ENCODE peak calls at places on chromosomes 1 and 21, in eight cellular contexts. One of them, this sample, is unnamed.
A peak's percentile ranks its signal among the peaks of the same experiment; 100 is the strongest.

GRCh38 chr1:234885601-234886000 is 243.0 kb downstream of the TOMM20 start:
- DNase-seq in HL-60: no peak
- DNase-seq in stimulated activated CD4-positive, alpha-beta T cell treated with anti-CD3 and anti-CD28 coated beads, Interleukin-2, amount 100 ng/mL, for 48 hours: no peak
- DNase-seq in stimulated activated CD8-positive, alpha-beta memory T cell treated with anti-CD3 and anti-CD28 coated beads, Interleukin-4, amount 100 ng/mL, for 48 hours: no peak
- DNase-seq in T-helper 9 cell: no peak
- DNase-seq in GM04503: no peak
- DNase-seq in smooth muscle cell of the brain vasculature: no peak
- DNase-seq in GM20000: no peak
- DNase-seq in this sample: no peak

GRCh38 chr1:180611016-180611930 is 20.5 kb upstream of the XPR1 start:
- DNase-seq in HL-60: peak; percentile 49
- DNase-seq in stimulated activated CD4-positive, alpha-beta T cell treated with anti-CD3 and anti-CD28 coated beads, Interleukin-2, amount 100 ng/mL, for 48 hours: no peak
- DNase-seq in stimulated activated CD8-positive, alpha-beta memory T cell treated with anti-CD3 and anti-CD28 coated beads, Interleukin-4, amount 100 ng/mL, for 48 hours: no peak
- DNase-seq in T-helper 9 cell: no peak
- DNase-seq in GM04503: no peak
- DNase-seq in smooth muscle cell of the brain vasculature: no peak
- DNase-seq in GM20000: no peak
- DNase-seq in this sample: peak; percentile 49

GRCh38 chr1:20640183-20640597 is 6.9 kb downstream of the PINK1 start:
- DNase-seq in HL-60: peak; percentile 54
- DNase-seq in stimulated activated CD4-positive, alpha-beta T cell treated with anti-CD3 and anti-CD28 coated beads, Interleukin-2, amount 100 ng/mL, for 48 hours: peak; percentile 44
- DNase-seq in stimulated activated CD8-positive, alpha-beta memory T cell treated with anti-CD3 and anti-CD28 coated beads, Interleukin-4, amount 100 ng/mL, for 48 hours: peak; percentile 74
- DNase-seq in T-helper 9 cell: peak; percentile 43
- DNase-seq in GM04503: no peak
- DNase-seq in smooth muscle cell of the brain vasculature: no peak
- DNase-seq in GM20000: peak; percentile 76
- DNase-seq in this sample: peak; percentile 46

GRCh38 chr1:67347688-67348472 is 40.2 kb downstream of the IL12RB2 start:
- DNase-seq in HL-60: peak; percentile 28
- DNase-seq in stimulated activated CD4-positive, alpha-beta T cell treated with anti-CD3 and anti-CD28 coated beads, Interleukin-2, amount 100 ng/mL, for 48 hours: no peak
- DNase-seq in stimulated activated CD8-positive, alpha-beta memory T cell treated with anti-CD3 and anti-CD28 coated beads, Interleukin-4, amount 100 ng/mL, for 48 hours: no peak
- DNase-seq in T-helper 9 cell: no peak
- DNase-seq in GM04503: peak; percentile 22
- DNase-seq in smooth muscle cell of the brain vasculature: peak; percentile 45
- DNase-seq in GM20000: peak; percentile 38
- DNase-seq in this sample: peak; percentile 48

GRCh38 chr1:145967288-145967687 is 2.8 kb downstream of the POLR3GL start:
- DNase-seq in HL-60: no peak
- DNase-seq in stimulated activated CD4-positive, alpha-beta T cell treated with anti-CD3 and anti-CD28 coated beads, Interleukin-2, amount 100 ng/mL, for 48 hours: no peak
- DNase-seq in stimulated activated CD8-positive, alpha-beta memory T cell treated with anti-CD3 and anti-CD28 coated beads, Interleukin-4, amount 100 ng/mL, for 48 hours: no peak
- DNase-seq in T-helper 9 cell: no peak
- DNase-seq in GM04503: no peak
- DNase-seq in smooth muscle cell of the brain vasculature: no peak
- DNase-seq in GM20000: no peak
- DNase-seq in this sample: no peak

GRCh38 chr1:91883470-91883869 is 2.5 kb downstream of the TGFBR3 start:
- DNase-seq in HL-60: no peak
- DNase-seq in stimulated activated CD4-positive, alpha-beta T cell treated with anti-CD3 and anti-CD28 coated beads, Interleukin-2, amount 100 ng/mL, for 48 hours: no peak
- DNase-seq in stimulated activated CD8-positive, alpha-beta memory T cell treated with anti-CD3 and anti-CD28 coated beads, Interleukin-4, amount 100 ng/mL, for 48 hours: no peak
- DNase-seq in T-helper 9 cell: no peak
- DNase-seq in GM04503: no peak
- DNase-seq in smooth muscle cell of the brain vasculature: no peak
- DNase-seq in GM20000: peak; percentile 60
- DNase-seq in this sample: peak; percentile 31

GRCh38 chr1:52503706-52504105 is 49.2 kb downstream of the TUT4 start:
- DNase-seq in HL-60: no peak
- DNase-seq in stimulated activated CD4-positive, alpha-beta T cell treated with anti-CD3 and anti-CD28 coated beads, Interleukin-2, amount 100 ng/mL, for 48 hours: no peak
- DNase-seq in stimulated activated CD8-positive, alpha-beta memory T cell treated with anti-CD3 and anti-CD28 coated beads, Interleukin-4, amount 100 ng/mL, for 48 hours: no peak
- DNase-seq in T-helper 9 cell: no peak
- DNase-seq in GM04503: no peak
- DNase-seq in smooth muscle cell of the brain vasculature: no peak
- DNase-seq in GM20000: no peak
- DNase-seq in this sample: no peak

GRCh38 chr1:201266774-201267173 is 16.5 kb upstream of the PKP1 start:
- DNase-seq in HL-60: no peak
- DNase-seq in stimulated activated CD4-positive, alpha-beta T cell treated with anti-CD3 and anti-CD28 coated beads, Interleukin-2, amount 100 ng/mL, for 48 hours: no peak
- DNase-seq in stimulated activated CD8-positive, alpha-beta memory T cell treated with anti-CD3 and anti-CD28 coated beads, Interleukin-4, amount 100 ng/mL, for 48 hours: no peak
- DNase-seq in T-helper 9 cell: no peak
- DNase-seq in GM04503: peak; percentile 55
- DNase-seq in smooth muscle cell of the brain vasculature: no peak
- DNase-seq in GM20000: no peak
- DNase-seq in this sample: no peak

GRCh38 chr1:156241311-156241811 is 623 bp upstream of the BGLAP start:
- DNase-seq in HL-60: no peak
- DNase-seq in stimulated activated CD4-positive, alpha-beta T cell treated with anti-CD3 and anti-CD28 coated beads, Interleukin-2, amount 100 ng/mL, for 48 hours: no peak
- DNase-seq in stimulated activated CD8-positive, alpha-beta memory T cell treated with anti-CD3 and anti-CD28 coated beads, Interleukin-4, amount 100 ng/mL, for 48 hours: no peak
- DNase-seq in T-helper 9 cell: no peak
- DNase-seq in GM04503: no peak
- DNase-seq in smooth muscle cell of the brain vasculature: peak; percentile 53
- DNase-seq in GM20000: no peak
- DNase-seq in this sample: no peak

GRCh38 chr1:47340227-47340626 is 6.6 kb downstream of the CMPK1 start:
- DNase-seq in HL-60: no peak
- DNase-seq in stimulated activated CD4-positive, alpha-beta T cell treated with anti-CD3 and anti-CD28 coated beads, Interleukin-2, amount 100 ng/mL, for 48 hours: no peak
- DNase-seq in stimulated activated CD8-positive, alpha-beta memory T cell treated with anti-CD3 and anti-CD28 coated beads, Interleukin-4, amount 100 ng/mL, for 48 hours: no peak
- DNase-seq in T-helper 9 cell: no peak
- DNase-seq in GM04503: no peak
- DNase-seq in smooth muscle cell of the brain vasculature: no peak
- DNase-seq in GM20000: no peak
- DNase-seq in this sample: no peak

GRCh38 chr1:74693473-74693872 is 19.9 kb upstream of the ERICH3 start:
- DNase-seq in HL-60: no peak
- DNase-seq in stimulated activated CD4-positive, alpha-beta T cell treated with anti-CD3 and anti-CD28 coated beads, Interleukin-2, amount 100 ng/mL, for 48 hours: no peak
- DNase-seq in stimulated activated CD8-positive, alpha-beta memory T cell treated with anti-CD3 and anti-CD28 coated beads, Interleukin-4, amount 100 ng/mL, for 48 hours: no peak
- DNase-seq in T-helper 9 cell: no peak
- DNase-seq in GM04503: peak; percentile 31
- DNase-seq in smooth muscle cell of the brain vasculature: no peak
- DNase-seq in GM20000: no peak
- DNase-seq in this sample: no peak

GRCh38 chr1:119873166-119874025 is 22.9 kb downstream of the ADAM30 start:
- DNase-seq in HL-60: no peak
- DNase-seq in stimulated activated CD4-positive, alpha-beta T cell treated with anti-CD3 and anti-CD28 coated beads, Interleukin-2, amount 100 ng/mL, for 48 hours: no peak
- DNase-seq in stimulated activated CD8-positive, alpha-beta memory T cell treated with anti-CD3 and anti-CD28 coated beads, Interleukin-4, amount 100 ng/mL, for 48 hours: no peak
- DNase-seq in T-helper 9 cell: no peak
- DNase-seq in GM04503: peak; percentile 86
- DNase-seq in smooth muscle cell of the brain vasculature: no peak
- DNase-seq in GM20000: no peak
- DNase-seq in this sample: no peak

GRCh38 chr1:10272274-10272673 is 61.9 kb downstream of the KIF1B start:
- DNase-seq in HL-60: no peak
- DNase-seq in stimulated activated CD4-positive, alpha-beta T cell treated with anti-CD3 and anti-CD28 coated beads, Interleukin-2, amount 100 ng/mL, for 48 hours: no peak
- DNase-seq in stimulated activated CD8-positive, alpha-beta memory T cell treated with anti-CD3 and anti-CD28 coated beads, Interleukin-4, amount 100 ng/mL, for 48 hours: no peak
- DNase-seq in T-helper 9 cell: no peak
- DNase-seq in GM04503: no peak
- DNase-seq in smooth muscle cell of the brain vasculature: no peak
- DNase-seq in GM20000: no peak
- DNase-seq in this sample: no peak

GRCh38 chr1:24714859-24715520 is 30.3 kb upstream of the CLIC4 start:
- DNase-seq in HL-60: no peak
- DNase-seq in stimulated activated CD4-positive, alpha-beta T cell treated with anti-CD3 and anti-CD28 coated beads, Interleukin-2, amount 100 ng/mL, for 48 hours: peak; percentile 25
- DNase-seq in stimulated activated CD8-positive, alpha-beta memory T cell treated with anti-CD3 and anti-CD28 coated beads, Interleukin-4, amount 100 ng/mL, for 48 hours: peak; percentile 74
- DNase-seq in T-helper 9 cell: no peak
- DNase-seq in GM04503: no peak
- DNase-seq in smooth muscle cell of the brain vasculature: no peak
- DNase-seq in GM20000: no peak
- DNase-seq in this sample: no peak

GRCh38 chr21:44925027-44925755 is 4.5 kb upstream of the ITGB2 start:
- DNase-seq in HL-60: peak; percentile 49
- DNase-seq in stimulated activated CD4-positive, alpha-beta T cell treated with anti-CD3 and anti-CD28 coated beads, Interleukin-2, amount 100 ng/mL, for 48 hours: no peak
- DNase-seq in stimulated activated CD8-positive, alpha-beta memory T cell treated with anti-CD3 and anti-CD28 coated beads, Interleukin-4, amount 100 ng/mL, for 48 hours: no peak
- DNase-seq in T-helper 9 cell: no peak
- DNase-seq in GM04503: peak; percentile 66
- DNase-seq in smooth muscle cell of the brain vasculature: no peak
- DNase-seq in GM20000: no peak
- DNase-seq in this sample: peak; percentile 76

GRCh38 chr1:108049083-108049819 is 84.3 kb upstream of the VAV3 start:
- DNase-seq in HL-60: peak; percentile 68
- DNase-seq in stimulated activated CD4-positive, alpha-beta T cell treated with anti-CD3 and anti-CD28 coated beads, Interleukin-2, amount 100 ng/mL, for 48 hours: no peak
- DNase-seq in stimulated activated CD8-positive, alpha-beta memory T cell treated with anti-CD3 and anti-CD28 coated beads, Interleukin-4, amount 100 ng/mL, for 48 hours: no peak
- DNase-seq in T-helper 9 cell: no peak
- DNase-seq in GM04503: no peak
- DNase-seq in smooth muscle cell of the brain vasculature: no peak
- DNase-seq in GM20000: no peak
- DNase-seq in this sample: peak; percentile 66

GRCh38 chr1:221264848-221265247 is 385.6 kb downstream of the HLX start:
- DNase-seq in HL-60: no peak
- DNase-seq in stimulated activated CD4-positive, alpha-beta T cell treated with anti-CD3 and anti-CD28 coated beads, Interleukin-2, amount 100 ng/mL, for 48 hours: no peak
- DNase-seq in stimulated activated CD8-positive, alpha-beta memory T cell treated with anti-CD3 and anti-CD28 coated beads, Interleukin-4, amount 100 ng/mL, for 48 hours: no peak
- DNase-seq in T-helper 9 cell: no peak
- DNase-seq in GM04503: no peak
- DNase-seq in smooth muscle cell of the brain vasculature: no peak
- DNase-seq in GM20000: no peak
- DNase-seq in this sample: no peak

GRCh38 chr1:232627645-232628334 is 2.1 kb downstream of the SIPA1L2 start:
- DNase-seq in HL-60: no peak
- DNase-seq in stimulated activated CD4-positive, alpha-beta T cell treated with anti-CD3 and anti-CD28 coated beads, Interleukin-2, amount 100 ng/mL, for 48 hours: no peak
- DNase-seq in stimulated activated CD8-positive, alpha-beta memory T cell treated with anti-CD3 and anti-CD28 coated beads, Interleukin-4, amount 100 ng/mL, for 48 hours: no peak
- DNase-seq in T-helper 9 cell: no peak
- DNase-seq in GM04503: no peak
- DNase-seq in smooth muscle cell of the brain vasculature: no peak
- DNase-seq in GM20000: peak; percentile 21
- DNase-seq in this sample: peak; percentile 28

GRCh38 chr1:57204942-57205787 is 218.7 kb downstream of the DAB1 start:
- DNase-seq in HL-60: no peak
- DNase-seq in stimulated activated CD4-positive, alpha-beta T cell treated with anti-CD3 and anti-CD28 coated beads, Interleukin-2, amount 100 ng/mL, for 48 hours: no peak
- DNase-seq in stimulated activated CD8-positive, alpha-beta memory T cell treated with anti-CD3 and anti-CD28 coated beads, Interleukin-4, amount 100 ng/mL, for 48 hours: no peak
- DNase-seq in T-helper 9 cell: no peak
- DNase-seq in GM04503: no peak
- DNase-seq in smooth muscle cell of the brain vasculature: no peak
- DNase-seq in GM20000: no peak
- DNase-seq in this sample: no peak

GRCh38 chr1:203807211-203807610 is 11.8 kb downstream of the ZBED6 start:
- DNase-seq in HL-60: no peak
- DNase-seq in stimulated activated CD4-positive, alpha-beta T cell treated with anti-CD3 and anti-CD28 coated beads, Interleukin-2, amount 100 ng/mL, for 48 hours: no peak
- DNase-seq in stimulated activated CD8-positive, alpha-beta memory T cell treated with anti-CD3 and anti-CD28 coated beads, Interleukin-4, amount 100 ng/mL, for 48 hours: no peak
- DNase-seq in T-helper 9 cell: no peak
- DNase-seq in GM04503: peak; percentile 75
- DNase-seq in smooth muscle cell of the brain vasculature: no peak
- DNase-seq in GM20000: no peak
- DNase-seq in this sample: no peak

GRCh38 chr1:33655496-33655895 is 183.1 kb downstream of the ZSCAN20 start:
- DNase-seq in HL-60: no peak
- DNase-seq in stimulated activated CD4-positive, alpha-beta T cell treated with anti-CD3 and anti-CD28 coated beads, Interleukin-2, amount 100 ng/mL, for 48 hours: no peak
- DNase-seq in stimulated activated CD8-positive, alpha-beta memory T cell treated with anti-CD3 and anti-CD28 coated beads, Interleukin-4, amount 100 ng/mL, for 48 hours: no peak
- DNase-seq in T-helper 9 cell: no peak
- DNase-seq in GM04503: no peak
- DNase-seq in smooth muscle cell of the brain vasculature: no peak
- DNase-seq in GM20000: no peak
- DNase-seq in this sample: no peak

GRCh38 chr1:1881727-1882126 is 9.2 kb downstream of the GNB1 start:
- DNase-seq in HL-60: no peak
- DNase-seq in stimulated activated CD4-positive, alpha-beta T cell treated with anti-CD3 and anti-CD28 coated beads, Interleukin-2, amount 100 ng/mL, for 48 hours: no peak
- DNase-seq in stimulated activated CD8-positive, alpha-beta memory T cell treated with anti-CD3 and anti-CD28 coated beads, Interleukin-4, amount 100 ng/mL, for 48 hours: no peak
- DNase-seq in T-helper 9 cell: no peak
- DNase-seq in GM04503: no peak
- DNase-seq in smooth muscle cell of the brain vasculature: no peak
- DNase-seq in GM20000: no peak
- DNase-seq in this sample: no peak

GRCh38 chr1:194194724-194195123 is 1008.3 kb upstream of the B3GALT2 start:
- DNase-seq in HL-60: no peak
- DNase-seq in stimulated activated CD4-positive, alpha-beta T cell treated with anti-CD3 and anti-CD28 coated beads, Interleukin-2, amount 100 ng/mL, for 48 hours: no peak
- DNase-seq in stimulated activated CD8-positive, alpha-beta memory T cell treated with anti-CD3 and anti-CD28 coated beads, Interleukin-4, amount 100 ng/mL, for 48 hours: no peak
- DNase-seq in T-helper 9 cell: no peak
- DNase-seq in GM04503: no peak
- DNase-seq in smooth muscle cell of the brain vasculature: no peak
- DNase-seq in GM20000: no peak
- DNase-seq in this sample: no peak